ENCODE peak calls at places on chromosomes 1 and 21, in five cellular contexts. Z is AG09309, U is transverse colon, L is dorsolateral prefrontal cortex, T is keratinocyte. Q is an unnamed sample.

GRCh38 chr1:30822006-30822405 is 64.4 kb upstream of the LAPTM5 start:
- DNase-seq in Z (no peak), U (no peak), L (no peak), T (no peak), Q (no peak)

GRCh38 chr1:44672254-44672955 is 1.9 kb downstream of the TMEM53 start:
- DNase-seq in Z (no peak), U (no peak), L (no peak), T (no peak), Q (peak)

GRCh38 chr1:86470859-86471258 is 2.1 kb downstream of the CLCA1 start:
- DNase-seq in Z (no peak), U (no peak), L (no peak), T (no peak), Q (no peak)

GRCh38 chr1:246790833-246791232 is 66.6 kb downstream of the SCCPDH start:
- DNase-seq in Z (no peak), U (no peak), L (no peak), T (no peak), Q (no peak)

GRCh38 chr1:222129041-222129440 is 387.2 kb upstream of the DUSP10 start:
- DNase-seq in Z (no peak), U (no peak), L (no peak), T (no peak), Q (no peak)

GRCh38 chr21:14900058-14900457 is 164.7 kb downstream of the NRIP1 start:
- DNase-seq in Z (no peak), U (no peak), L (no peak), T (peak), Q (no peak)

GRCh38 chr21:32459972-32460371 is 47.5 kb downstream of the EVA1C start:
- DNase-seq in Z (no peak), U (no peak), L (no peak), T (no peak), Q (no peak)

GRCh38 chr1:170661646-170662411 is 2.1 kb upstream of the PRRX1 start:
- DNase-seq in Z (no peak), U (no peak), L (no peak), T (no peak), Q (no peak)

GRCh38 chr1:33324677-33325417 is 3.9 kb upstream of the A3GALT2 start:
- DNase-seq in Z (no peak), U (no peak), L (no peak), T (no peak), Q (no peak)

GRCh38 chr1:106584663-106585062 is 471.8 kb upstream of the PRMT6 start:
- DNase-seq in Z (no peak), U (no peak), L (no peak), T (no peak), Q (no peak)

GRCh38 chr1:67393240-67393639 is 37.0 kb downstream of the SERBP1 start:
- DNase-seq in Z (no peak), U (peak), L (no peak), T (no peak), Q (no peak)

GRCh38 chr1:27427329-27427728 is 34.9 kb downstream of the GPR3 start:
- DNase-seq in Z (no peak), U (no peak), L (no peak), T (no peak), Q (no peak)

GRCh38 chr1:244234009-244234643 is 183.0 kb downstream of the ZBTB18 start:
- DNase-seq in Z (no peak), U (no peak), L (no peak), T (no peak), Q (no peak)

GRCh38 chr1:42730002-42730401 is 10.0 kb downstream of the CLDN19 start:
- DNase-seq in Z (no peak), U (no peak), L (no peak), T (no peak), Q (no peak)

GRCh38 chr1:25700124-25700523 is 83.5 kb downstream of the MAN1C1 start:
- DNase-seq in Z (no peak), U (peak), L (peak), T (no peak), Q (no peak)

GRCh38 chr1:183218039-183218618 is 32.1 kb downstream of the LAMC2 start:
- DNase-seq in Z (no peak), U (no peak), L (no peak), T (no peak), Q (no peak)

GRCh38 chr1:61012365-61012764 is 70.0 kb upstream of the NFIA start:
- DNase-seq in Z (no peak), U (no peak), L (no peak), T (no peak), Q (no peak)

GRCh38 chr1:173476664-173477285 is 360 bp upstream of the PRDX6 start:
- DNase-seq in Z (peak), U (peak), L (peak), T (peak), Q (no peak)

GRCh38 chr1:234881893-234882771 is 246.5 kb downstream of the TOMM20 start:
- DNase-seq in Z (no peak), U (no peak), L (no peak), T (no peak), Q (no peak)

GRCh38 chr21:26769613-26770188 is 75.5 kb downstream of the ADAMTS1 start:
- DNase-seq in Z (no peak), U (no peak), L (no peak), T (no peak), Q (peak)

GRCh38 chr1:15592285-15592684 is 7.4 kb upstream of the AGMAT start:
- DNase-seq in Z (no peak), U (no peak), L (no peak), T (no peak), Q (no peak)

GRCh38 chr1:244653439-244654283 is 735 bp downstream of the DESI2 start:
- DNase-seq in Z (no peak), U (peak), L (no peak), T (no peak), Q (no peak)

GRCh38 chr1:95467036-95467435 is 233.0 kb downstream of the RWDD3 start:
- DNase-seq in Z (no peak), U (no peak), L (no peak), T (no peak), Q (no peak)

GRCh38 chr1:210364479-210364878 is 35.8 kb downstream of the HHAT start:
- DNase-seq in Z (no peak), U (no peak), L (no peak), T (no peak), Q (no peak)

GRCh38 chr21:33973268-33973667 is 57.7 kb upstream of the ATP5PO start:
- DNase-seq in Z (no peak), U (no peak), L (no peak), T (no peak), Q (no peak)

GRCh38 chr1:10283318-10283984 is 73.1 kb downstream of the KIF1B start:
- DNase-seq in Z (no peak), U (no peak), L (peak), T (no peak), Q (no peak)

GRCh38 chr1:106564192-106564591 is 492.3 kb upstream of the PRMT6 start:
- DNase-seq in Z (no peak), U (no peak), L (no peak), T (no peak), Q (no peak)

GRCh38 chr21:16124397-16125130 is 394.8 kb downstream of the USP25 start:
- DNase-seq in Z (peak), U (no peak), L (no peak), T (peak), Q (peak)

GRCh38 chr1:164804366-164804765 is 245.4 kb downstream of the PBX1 start:
- DNase-seq in Z (no peak), U (no peak), L (no peak), T (no peak), Q (no peak)

GRCh38 chr1:233132445-233132844 is 163.1 kb downstream of the PCNX2 start:
- DNase-seq in Z (no peak), U (no peak), L (no peak), T (no peak), Q (no peak)

GRCh38 chr1:52534928-52535764 is 17.7 kb downstream of the TUT4 start:
- DNase-seq in Z (no peak), U (no peak), L (no peak), T (no peak), Q (no peak)

GRCh38 chr1:115507256-115507589 is 134.5 kb upstream of the VANGL1 start:
- DNase-seq in Z (no peak), U (no peak), L (no peak), T (no peak), Q (peak)

GRCh38 chr1:26003262-26003661 is 5.4 kb upstream of the PAFAH2 start:
- DNase-seq in Z (no peak), U (no peak), L (no peak), T (no peak), Q (no peak)

GRCh38 chr1:205616563-205617293 is 15.1 kb downstream of the ELK4 start:
- DNase-seq in Z (no peak), U (peak), L (no peak), T (no peak), Q (no peak)

GRCh38 chr1:998051-998821 is 1.7 kb downstream of the HES4 start:
- DNase-seq in Z (no peak), U (no peak), L (no peak), T (no peak), Q (no peak)

GRCh38 chr1:6260433-6260934 is 414 bp downstream of the GPR153 start:
- DNase-seq in Z (no peak), U (no peak), L (no peak), T (no peak), Q (no peak)

GRCh38 chr1:63780541-63780940 is 6.7 kb downstream of the ROR1 start:
- DNase-seq in Z (no peak), U (no peak), L (no peak), T (no peak), Q (no peak)

GRCh38 chr1:203678943-203679661 is 52.5 kb downstream of the ATP2B4 start:
- DNase-seq in Z (no peak), U (no peak), L (no peak), T (peak), Q (no peak)

GRCh38 chr1:41860771-41861170 is 58.0 kb downstream of the HIVEP3 start:
- DNase-seq in Z (no peak), U (no peak), L (peak), T (no peak), Q (no peak)

GRCh38 chr1:40281852-40282251 is 23.8 kb downstream of the ZMPSTE24 start:
- DNase-seq in Z (no peak), U (no peak), L (no peak), T (no peak), Q (no peak)

DNA sequence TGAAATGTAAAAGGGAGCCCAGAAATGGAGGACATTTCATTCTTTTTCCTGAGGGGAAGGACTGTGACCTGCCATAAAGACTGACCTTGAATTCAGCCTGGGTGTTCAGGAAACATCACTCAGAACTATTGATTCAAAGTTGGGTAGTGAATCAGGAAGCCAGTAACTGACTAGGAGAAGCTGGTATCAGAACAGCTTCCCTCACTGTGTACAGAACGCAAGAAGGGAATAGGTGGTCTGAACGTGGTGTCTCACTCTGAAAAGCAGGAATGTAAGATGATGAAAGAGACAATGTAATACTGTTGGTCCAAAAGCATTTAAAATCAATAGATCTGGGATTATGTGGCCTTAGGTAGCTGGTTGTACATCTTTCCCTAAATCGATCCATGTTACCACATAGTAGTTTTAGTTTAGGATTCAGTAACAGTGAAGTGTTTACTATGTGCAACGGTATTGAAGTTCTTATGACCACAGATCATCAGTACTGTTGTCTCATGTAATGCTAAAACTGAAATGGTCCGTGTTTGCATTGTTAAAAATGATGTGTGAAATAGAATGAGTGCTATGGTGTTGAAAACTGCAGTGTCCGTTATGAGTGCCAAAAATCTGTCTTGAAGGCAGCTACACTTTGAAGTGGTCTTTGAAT is 2.9 kb downstream of the RGS2 start:
- DNase-seq in Z (no peak), U (no peak), L (no peak), T (no peak), Q (no peak)
- H3K4me3 ChIP-seq in Z (no peak), U (peak), L (peak), T (no peak), Q (no peak)

DNA sequence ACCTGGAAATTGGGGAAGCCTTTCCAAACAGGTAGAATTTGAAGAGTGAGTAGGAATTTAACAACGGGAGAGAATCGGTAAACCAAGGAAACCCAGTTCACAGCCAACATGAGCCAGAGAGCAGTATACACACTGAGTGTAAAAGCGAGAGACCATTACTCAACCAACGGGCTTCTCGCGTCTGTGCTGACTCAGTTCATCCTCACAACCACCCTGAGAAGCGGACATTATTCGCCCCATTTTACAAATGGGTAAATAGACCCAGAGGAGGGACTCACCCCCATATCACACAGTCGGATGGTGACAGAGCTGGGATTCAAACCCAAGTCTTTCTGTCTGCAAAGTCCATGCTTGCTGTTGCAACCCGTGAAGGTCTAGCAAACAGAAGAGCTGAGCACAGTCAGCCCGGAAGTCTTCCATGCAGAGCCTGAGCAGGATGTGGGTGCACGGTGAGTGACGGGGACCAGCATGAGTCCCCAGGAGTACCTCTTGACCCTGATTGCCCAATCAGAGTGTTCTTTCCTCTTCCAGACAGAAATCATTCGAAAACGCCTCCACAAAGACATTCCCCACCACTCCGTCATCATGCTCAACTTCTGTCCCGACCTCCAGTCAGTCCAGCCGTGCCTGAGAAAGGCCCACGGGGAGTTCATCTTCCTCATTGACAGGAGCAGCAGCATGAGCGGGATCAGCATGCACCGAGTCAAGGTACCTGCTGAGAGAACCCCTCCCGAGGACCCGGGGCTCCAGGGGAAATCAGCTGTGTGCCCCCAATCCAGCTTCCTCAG is 32.3 kb downstream of the VWA5B1 start:
- DNase-seq in Z (peak), U (peak), L (no peak), T (no peak), Q (no peak)
- H3K4me3 ChIP-seq in Z (no peak), U (no peak), L (no peak), T (no peak), Q (no peak)

DNA sequence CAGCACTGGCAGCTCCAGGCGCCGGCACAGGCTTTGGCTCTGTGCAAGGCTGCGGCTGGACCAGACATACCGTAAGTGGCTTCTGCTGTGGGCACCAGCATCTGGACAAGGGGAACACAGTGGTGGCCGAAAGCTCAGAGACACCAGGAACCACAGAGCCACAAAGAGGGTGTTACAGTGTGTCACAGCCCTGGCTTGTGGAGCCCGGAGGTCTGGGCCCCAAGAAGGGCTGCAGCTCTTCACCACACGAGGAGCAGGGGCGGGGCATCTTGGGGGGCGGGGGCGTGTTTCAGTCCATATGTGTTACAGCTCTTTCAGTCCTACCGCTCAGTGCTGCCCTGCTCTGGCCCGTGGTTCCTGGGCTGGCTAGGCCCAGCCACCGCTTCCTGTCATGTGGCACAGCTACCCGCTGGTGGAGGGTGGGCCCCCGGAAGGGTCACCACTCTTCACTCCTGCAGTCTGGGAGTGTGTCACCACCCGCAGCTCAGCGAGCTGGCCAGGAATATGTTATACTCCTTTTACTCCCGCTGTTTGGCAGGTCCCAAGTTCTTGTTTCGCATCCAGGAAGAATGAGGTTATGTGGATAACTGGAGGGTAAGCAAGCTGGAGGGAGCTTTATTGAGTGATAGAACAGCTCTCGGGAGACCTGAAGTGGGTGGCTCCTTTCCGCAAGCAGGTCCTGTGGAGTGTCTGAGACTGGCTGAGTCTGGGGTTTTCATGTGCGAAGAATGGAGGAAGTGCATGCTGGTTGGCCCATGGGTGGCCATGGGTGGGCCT is 3.3 kb upstream of the LSM10 start:
- DNase-seq in Z (peak), U (peak), L (no peak), T (no peak), Q (no peak)
- H3K4me3 ChIP-seq in Z (peak), U (peak), L (peak), T (no peak), Q (no peak)

GRCh38 chr21:37622755-37623543 is 256.4 kb downstream of the DYRK1A start:
- DNase-seq in Z (no peak), U (no peak), L (no peak), T (no peak), Q (no peak)
- H3K4me3 ChIP-seq in Z (no peak), U (no peak), L (no peak), T (no peak), Q (no peak)

DNA sequence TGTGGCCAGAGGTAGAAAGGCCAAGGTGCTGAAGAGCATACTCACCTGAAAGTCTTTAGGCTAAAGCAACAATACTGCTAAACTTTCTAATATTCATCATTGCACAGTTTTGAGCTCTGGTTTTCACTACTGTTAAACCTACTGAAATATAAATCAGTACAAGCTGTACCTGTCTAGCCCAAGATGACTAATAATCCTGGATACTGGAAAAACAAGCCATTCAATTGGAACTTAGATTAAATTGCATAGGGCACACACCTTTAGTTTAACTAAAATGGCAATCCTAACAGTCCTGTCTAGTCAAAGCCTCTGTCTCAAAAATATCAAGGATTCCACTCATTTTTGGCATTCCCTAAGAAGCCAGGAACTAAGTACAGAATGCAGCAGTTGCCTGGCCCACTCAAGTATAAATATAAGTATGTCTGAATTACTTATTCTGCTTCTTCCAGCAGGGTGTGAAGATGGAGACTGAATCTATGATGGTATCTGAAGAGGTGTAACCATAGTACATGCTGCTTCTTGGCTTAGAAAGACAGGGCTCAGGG is 3.1 kb downstream of the CHML start:
- DNase-seq in Z (no peak), U (no peak), L (no peak), T (no peak), Q (no peak)
- H3K4me3 ChIP-seq in Z (no peak), U (no peak), L (peak), T (peak), Q (no peak)

DNA sequence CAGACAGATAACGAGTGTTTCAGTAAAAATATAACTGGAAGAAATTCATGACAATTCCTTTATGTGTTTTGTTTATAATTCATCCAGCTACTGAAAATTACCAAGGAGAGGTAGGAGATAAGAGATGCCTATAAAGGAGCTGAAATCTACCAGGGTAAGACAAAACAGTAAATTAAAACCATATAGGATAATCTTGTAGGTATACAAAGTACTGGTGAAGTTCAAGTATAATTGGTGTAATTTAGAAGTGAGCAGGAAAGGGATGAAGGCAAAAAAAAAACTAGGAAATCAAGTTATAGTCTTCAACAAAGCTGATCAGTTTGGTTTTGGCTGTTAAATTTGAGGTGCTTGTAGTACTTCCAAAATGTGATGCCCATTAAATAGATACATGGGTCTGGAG is 1.2 kb upstream of the WARS2 start:
- DNase-seq in Z (no peak), U (no peak), L (no peak), T (no peak), Q (no peak)
- H3K4me3 ChIP-seq in Z (no peak), U (no peak), L (peak), T (peak), Q (no peak)

Q was measured in astrocyte of the cerebellum.